ENCODE peak calls at places on chromosomes 7 and 10, in six cellular contexts. X is dorsolateral prefrontal cortex; M is AG08396; B is OCI-LY7; J is stimulated activated CD4-positive, alpha-beta T cell treated with anti-CD3 and anti-CD28 coated beads, Interleukin-1b, Interleukin-23, amount 100 ng/mL, for 1 hour; D is nucleus accumbens. A is an unnamed sample.

GRCh38 chr10:93993782-93994668 is at the start of gene PLCE1:
- DNase-seq in B (no peak), X (peak; percentile 45), M (peak; percentile 84), D (peak; percentile 15), J (no peak), A (peak; percentile 70)

GRCh38 chr7:149284850-149285580 is 23.0 kb downstream of the ZNF783 start:
- DNase-seq in J (peak; percentile 96), M (peak; percentile 99), X (peak; percentile 94), B (peak; percentile 97), D (peak; percentile 84), A (no peak)

GRCh38 chr7:116317907-116318306 is 107.6 kb downstream of the TES start:
- DNase-seq in J (no peak), B (no peak), M (no peak), X (no peak), D (no peak), A (peak; percentile 3)

GRCh38 chr10:95273393-95274312 is 17.1 kb downstream of the PDLIM1 start:
- DNase-seq in X (no peak), J (no peak), B (no peak), D (no peak), M (peak; percentile 75), A (no peak)

GRCh38 chr7:73850781-73851207 is 8.5 kb upstream of the METTL27 start:
- DNase-seq in J (no peak), D (no peak), M (peak; percentile 89), X (no peak), B (no peak), A (peak; percentile 80)

GRCh38 chr7:30996261-30996660 is 32.5 kb downstream of the GHRHR start:
- DNase-seq in B (no peak), M (no peak), D (no peak), J (no peak), X (no peak), A (no peak)

GRCh38 chr7:80107278-80107677 is 27.4 kb upstream of the GNAI1 start:
- DNase-seq in B (no peak), J (no peak), D (no peak), X (no peak), M (no peak), A (no peak)

GRCh38 chr10:105769248-105770184 is 1128.4 kb downstream of the SORCS3 start:
- DNase-seq in J (no peak), D (no peak), M (no peak), X (no peak), B (no peak), A (no peak)

GRCh38 chr10:33735463-33735862 is 401.0 kb upstream of the NRP1 start:
- DNase-seq in M (peak; percentile 7), D (no peak), X (no peak), J (no peak), B (no peak), A (peak; percentile 5)

GRCh38 chr10:30788307-30788706 is 158.8 kb upstream of the LYZL2 start:
- DNase-seq in X (no peak), J (no peak), D (no peak), B (no peak), M (peak; percentile 46), A (peak; percentile 23)

GRCh38 chr10:84293574-84294016 is 34.8 kb upstream of the CCSER2 start:
- DNase-seq in B (no peak), X (peak; percentile 28), M (no peak), J (no peak), D (no peak), A (no peak)

GRCh38 chr7:128321044-128321422 is 22.7 kb downstream of the RBM28 start:
- DNase-seq in B (no peak), X (no peak), D (no peak), J (no peak), M (no peak), A (no peak)

GRCh38 chr7:110646814-110647213 is 444.1 kb upstream of the LRRN3 start:
- DNase-seq in J (no peak), X (no peak), B (no peak), D (no peak), M (no peak), A (no peak)

GRCh38 chr10:37816290-37816689 is 41.1 kb downstream of the ZNF248 start:
- DNase-seq in X (no peak), B (no peak), M (no peak), J (no peak), D (no peak), A (no peak)

GRCh38 chr7:45971171-45971570 is 50.1 kb upstream of the IGFBP3 start:
- DNase-seq in J (no peak), M (no peak), B (no peak), D (no peak), X (no peak), A (no peak)

GRCh38 chr10:34178756-34179155 is 636.3 kb downstream of the PARD3 start:
- DNase-seq in D (no peak), M (no peak), X (no peak), J (no peak), B (no peak), A (no peak)

GRCh38 chr7:129332354-129333056 is 101.7 kb upstream of the STRIP2 start:
- DNase-seq in J (no peak), B (no peak), D (no peak), M (peak; percentile 27), X (no peak), A (peak; percentile 40)

GRCh38 chr7:40604601-40605438 is 470.0 kb downstream of the SUGCT start:
- DNase-seq in M (peak; percentile 66), J (no peak), B (peak; percentile 41), X (peak; percentile 12), D (peak; percentile 6), A (no peak)

GRCh38 chr7:96045919-96046318 is 273.6 kb downstream of the DYNC1I1 start:
- DNase-seq in J (no peak), M (no peak), B (no peak), X (no peak), D (no peak), A (no peak)

GRCh38 chr10:47137311-47137851 is 162.6 kb upstream of the GDF10 start:
- DNase-seq in D (no peak), B (no peak), M (peak; percentile 80), J (no peak), X (no peak), A (no peak)